ENCODE peak calls at places on chromosomes 4 and X, in four cellular contexts. N, E, I and S are unnamed samples.
A peak's percentile ranks its signal among the peaks of the same experiment; 100 is the strongest.

GRCh38 chr4:53012738-53013137 is 150.6 kb downstream of the RASL11B start:
- DNase-seq in I (no peak), E (no peak), N (peak; percentile 34), S (peak; percentile 38)

GRCh38 chr4:108852691-108853090 is 89.8 kb upstream of the ETNPPL start:
- DNase-seq in I (no peak), E (no peak), N (no peak), S (no peak)

GRCh38 chr4:37839426-37839825 is 12.9 kb downstream of the PGM2 start:
- DNase-seq in N (no peak), E (no peak), I (no peak), S (no peak)

GRCh38 chrX:97326456-97326855 is 442.7 kb downstream of the RPA4 start:
- DNase-seq in N (no peak), E (no peak), I (no peak), S (no peak)

GRCh38 chr4:46653842-46654241 is 255.2 kb downstream of the COX7B2 start:
- DNase-seq in N (no peak), E (no peak), I (no peak), S (no peak)

GRCh38 chr4:186934841-186935443 is 211.3 kb upstream of the FAT1 start:
- DNase-seq in E (no peak), I (no peak), N (peak; percentile 34), S (no peak)

GRCh38 chrX:54452920-54453319 is 12.7 kb downstream of the TSR2 start:
- DNase-seq in E (no peak), N (peak; percentile 25), I (no peak), S (no peak)

GRCh38 chr4:111641813-111642579 is 503.3 kb upstream of the FAM241A start:
- DNase-seq in E (no peak), N (peak; percentile 92), I (peak; percentile 52), S (peak; percentile 55)

GRCh38 chr4:73187325-73187724 is 71.3 kb downstream of the ANKRD17 start:
- DNase-seq in I (no peak), N (no peak), E (no peak), S (no peak)
- H3K4me3 ChIP-seq in I (no peak overlapping the region), N (no peak overlapping the region), E (no peak overlapping the region), S (no peak overlapping the region)

GRCh38 chrX:120250522-120251271 is at the start of gene ZBTB33:
- DNase-seq in N (peak; percentile 94), E (peak; percentile 80), I (peak; percentile 96), S (peak; percentile 70)

GRCh38 chrX:120251471-120252011 is 929 bp downstream of the ZBTB33 start:
- DNase-seq in N (peak; percentile 33), I (no peak), E (no peak), S (no peak)

DNA sequence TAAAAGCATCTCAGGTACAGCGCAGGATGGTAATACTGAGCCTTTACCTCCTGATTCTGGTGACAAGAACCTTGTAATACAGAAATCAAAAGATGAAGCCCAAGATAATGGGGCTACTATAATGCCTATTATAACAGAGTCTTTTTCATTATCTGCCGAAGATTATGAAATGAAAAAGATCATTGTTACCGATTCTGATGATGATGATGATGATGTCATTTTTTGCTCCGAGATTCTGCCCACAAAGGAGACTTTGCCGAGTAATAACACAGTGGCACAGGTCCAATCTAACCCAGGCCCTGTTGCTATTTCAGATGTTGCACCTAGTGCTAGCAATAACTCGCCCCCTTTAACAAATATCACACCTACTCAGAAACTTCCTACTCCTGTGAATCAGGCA is 3.2 kb downstream of the ZBTB33 start:
- DNase-seq in E (no peak), N (no peak), I (no peak), S (no peak)
- H3K27me3 ChIP-seq in E (no peaks in the 10 kb centered on the region), N (no peaks in the 10 kb centered on the region), I (peaks cover 6% of the 10 kb centered on the region), S (no peaks in the 10 kb centered on the region)

DNA sequence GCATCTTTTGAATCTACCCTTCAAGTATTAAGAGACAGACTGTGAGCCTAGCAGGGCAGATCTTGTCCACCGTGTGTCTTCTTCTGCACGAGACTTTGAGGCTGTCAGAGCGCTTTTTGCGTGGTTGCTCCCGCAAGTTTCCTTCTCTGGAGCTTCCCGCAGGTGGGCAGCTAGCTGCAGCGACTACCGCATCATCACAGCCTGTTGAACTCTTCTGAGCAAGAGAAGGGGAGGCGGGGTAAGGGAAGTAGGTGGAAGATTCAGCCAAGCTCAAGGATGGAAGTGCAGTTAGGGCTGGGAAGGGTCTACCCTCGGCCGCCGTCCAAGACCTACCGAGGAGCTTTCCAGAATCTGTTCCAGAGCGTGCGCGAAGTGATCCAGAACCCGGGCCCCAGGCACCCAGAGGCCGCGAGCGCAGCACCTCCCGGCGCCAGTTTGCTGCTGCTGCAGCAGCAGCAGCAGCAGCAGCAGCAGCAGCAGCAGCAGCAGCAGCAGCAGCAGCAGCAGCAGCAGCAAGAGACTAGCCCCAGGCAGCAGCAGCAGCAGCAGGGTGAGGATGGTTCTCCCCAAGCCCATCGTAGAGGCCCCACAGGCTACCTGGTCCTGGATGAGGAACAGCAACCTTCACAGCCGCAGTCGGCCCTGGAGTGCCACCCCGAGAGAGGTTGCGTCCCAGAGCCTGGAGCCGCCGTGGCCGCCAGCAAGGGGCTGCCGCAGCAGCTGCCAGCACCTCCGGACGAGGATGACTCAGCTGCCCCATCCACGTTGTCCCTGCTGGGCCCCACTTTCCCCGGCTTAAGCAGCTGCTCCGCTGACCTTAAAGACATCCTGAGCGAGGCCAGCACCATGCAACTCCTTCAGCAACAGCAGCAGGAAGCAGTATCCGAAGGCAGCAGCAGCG is 1.3 kb downstream of the AR start:
- DNase-seq in N (peak; percentile 44), I (peak; percentile 73), E (no peak), S (no peak)
- H3K4me3 ChIP-seq in N (peak overlapping the region; percentile 24), I (peak overlapping the region; percentile 69), E (no peak overlapping the region), S (peak overlapping the region; percentile 66)

GRCh38 chrX:107840971-107841370 is 15.3 kb downstream of the MID2 start:
- DNase-seq in I (no peak), N (no peak), E (no peak), S (no peak)
- H3K27me3 ChIP-seq in I (peaks cover 19% of the 10 kb centered on the region), N (no peaks in the 10 kb centered on the region), E (no peaks in the 10 kb centered on the region), S (no peaks in the 10 kb centered on the region)

GRCh38 chr4:29581469-29581868 is 1138.7 kb upstream of the PCDH7 start:
- DNase-seq in N (peak; percentile 10), E (no peak), I (no peak), S (no peak)

GRCh38 chr4:29578329-29578728 is 1141.8 kb upstream of the PCDH7 start:
- DNase-seq in N (no peak), E (no peak), I (no peak), S (no peak)
- H3K4me3 ChIP-seq in N (no peak overlapping the region), E (no peak overlapping the region), I (no peak overlapping the region), S (no peak overlapping the region)

DNA sequence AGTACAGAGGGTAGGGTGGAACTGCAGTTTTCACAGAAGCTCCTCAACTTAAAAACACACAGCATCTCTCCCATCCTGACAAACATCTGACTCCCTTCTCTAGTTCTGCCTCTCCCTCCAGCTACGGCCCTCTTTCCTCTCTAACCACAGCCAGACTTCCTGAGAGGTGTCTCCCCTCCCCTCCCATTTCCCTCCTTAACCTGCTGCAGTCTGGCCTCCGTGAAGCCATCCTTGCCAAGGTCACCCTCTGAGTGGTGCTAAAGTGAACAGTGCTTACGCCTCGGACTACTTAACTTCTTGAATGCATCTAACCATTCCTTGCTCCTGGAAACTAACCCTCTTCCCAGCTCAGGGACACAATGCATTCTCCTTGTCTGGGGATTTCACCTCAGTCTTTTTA is 53.3 kb downstream of the RTL5 start:
- DNase-seq in E (no peak), N (no peak), I (no peak), S (no peak)
- H3K27me3 ChIP-seq in E (no peaks in the 10 kb centered on the region), N (no peaks in the 10 kb centered on the region), I (peaks cover 21% of the 10 kb centered on the region), S (no peaks in the 10 kb centered on the region)

DNA sequence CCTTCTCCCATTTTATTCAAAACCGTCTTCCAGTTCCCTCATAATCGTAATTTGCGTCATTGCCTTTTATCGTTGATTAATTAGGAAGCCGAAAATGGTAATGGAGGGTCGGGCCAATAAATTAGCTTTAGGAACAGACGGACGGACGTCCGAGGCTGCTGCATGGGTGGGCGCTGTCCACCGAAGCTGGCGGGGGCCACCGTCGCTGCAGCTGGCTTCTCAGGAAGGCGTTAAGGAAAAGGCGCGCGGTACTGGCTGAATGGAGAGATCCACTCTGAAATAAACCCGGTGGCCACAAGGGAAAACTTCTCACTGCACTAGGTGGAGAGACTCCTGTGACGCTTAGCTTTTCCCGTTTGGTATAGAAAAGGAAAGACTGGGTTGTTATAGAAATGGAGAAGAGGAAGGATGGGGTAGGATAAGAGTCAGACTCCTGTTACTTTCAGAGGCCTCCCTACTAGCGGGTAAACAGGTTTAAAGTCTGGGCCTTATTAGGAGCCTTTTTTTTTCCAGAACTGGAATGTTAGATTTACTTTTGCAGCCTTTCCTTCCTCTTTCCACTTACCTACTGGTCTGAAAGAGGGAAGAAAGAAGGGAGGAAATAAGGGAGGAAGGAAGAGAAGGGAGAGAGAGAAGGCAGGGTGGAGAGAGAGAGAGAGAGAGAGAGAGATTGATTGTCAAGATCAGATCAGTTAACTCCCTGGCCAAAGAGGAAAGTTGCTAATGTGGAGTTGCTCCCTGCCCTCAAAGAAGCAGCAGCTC is 11.3 kb upstream of the PRDM8 start:
- DNase-seq in I (no peak), N (no peak), E (no peak), S (no peak)
- H3K4me3 ChIP-seq in I (peak overlapping the region; percentile 70), N (no peak overlapping the region), E (peak overlapping the region; percentile 100), S (no peak overlapping the region)